ENCODE peak calls at places on chromosome 15, in eight cellular contexts. K, W, M, T, B, L, F and G are unnamed samples.

GRCh38 chr15:74373731-74374647 is 6.5 kb upstream of the CYP11A1 start:
- DNase-seq in K (peak; percentile 87), W (peak; percentile 93), M (peak; percentile 98), T (peak; percentile 94), B (peak; percentile 83), L (peak; percentile 96), F (peak; percentile 89), G (peak; percentile 100)

GRCh38 chr15:53534105-53534839 is 225.2 kb downstream of the WDR72 start:
- DNase-seq in K (no peak), W (no peak), M (no peak), T (no peak), B (no peak), L (no peak), F (peak; percentile 60), G (no peak)

GRCh38 chr15:69530234-69530633 is 77.6 kb downstream of the RPLP1 start:
- DNase-seq in K (no peak), W (no peak), M (no peak), T (no peak), B (no peak), L (no peak), F (no peak), G (peak; percentile 78)

GRCh38 chr15:90087454-90088154 is 14.7 kb downstream of the IDH2 start:
- DNase-seq in K (no peak), W (no peak), M (no peak), T (peak; percentile 56), B (peak; percentile 36), L (peak; percentile 88), F (peak; percentile 48), G (peak; percentile 66)

GRCh38 chr15:64096486-64097431 is 977 bp downstream of the SNX1 start:
- DNase-seq in K (no peak), W (no peak), M (no peak), T (no peak), B (no peak), L (no peak), F (peak; percentile 36), G (peak; percentile 64)

GRCh38 chr15:92899910-92900711 is at the start of gene CHD2:
- DNase-seq in K (peak; percentile 84), W (peak; percentile 65), M (no peak), T (peak; percentile 56), B (peak; percentile 91), L (peak; percentile 53), F (peak; percentile 86), G (peak; percentile 78)

GRCh38 chr15:76190767-76191538 is 120.3 kb downstream of the ETFA start:
- DNase-seq in K (peak; percentile 69), W (peak; percentile 43), M (peak; percentile 93), T (peak; percentile 65), B (peak; percentile 67), L (peak; percentile 83), F (peak; percentile 84), G (peak; percentile 97)

GRCh38 chr15:68366314-68366713 is 65.6 kb downstream of the ITGA11 start:
- DNase-seq in K (no peak), W (no peak), M (no peak), T (no peak), B (no peak), L (no peak), F (no peak), G (no peak)

GRCh38 chr15:68354923-68355322 is 77.0 kb downstream of the ITGA11 start:
- DNase-seq in K (peak; percentile 36), W (no peak), M (no peak), T (no peak), B (peak; percentile 11), L (no peak), F (peak; percentile 92), G (no peak)

GRCh38 chr15:71658036-71658435 is 152.3 kb upstream of the NR2E3 start:
- DNase-seq in K (no peak), W (no peak), M (peak; percentile 74), T (no peak), B (no peak), L (no peak), F (no peak), G (no peak)

GRCh38 chr15:76336254-76337046 is at the start of gene ISL2:
- DNase-seq in K (peak; percentile 82), W (peak; percentile 53), M (peak; percentile 97), T (no peak), B (peak; percentile 95), L (peak; percentile 37), F (peak; percentile 92), G (peak; percentile 100)

GRCh38 chr15:32123473-32123872 is 93.2 kb downstream of the CHRNA7 start:
- DNase-seq in K (no peak), W (no peak), M (no peak), T (no peak), B (no peak), L (no peak), F (no peak), G (no peak)

GRCh38 chr15:98425173-98425572 is 223.2 kb upstream of the IGF1R start:
- DNase-seq in K (no peak), W (no peak), M (no peak), T (no peak), B (no peak), L (no peak), F (no peak), G (no peak)

GRCh38 chr15:98083203-98083910 is 122.9 kb downstream of the ARRDC4 start:
- DNase-seq in K (no peak), W (no peak), M (no peak), T (no peak), B (no peak), L (no peak), F (no peak), G (no peak)

GRCh38 chr15:32852771-32853170 is 135.0 kb downstream of the GREM1 start:
- DNase-seq in K (no peak), W (no peak), M (no peak), T (no peak), B (peak; percentile 96), L (no peak), F (no peak), G (no peak)

GRCh38 chr15:71691700-71692417 is 118.5 kb upstream of the NR2E3 start:
- DNase-seq in K (no peak), W (no peak), M (peak; percentile 91), T (no peak), B (no peak), L (no peak), F (peak; percentile 86), G (no peak)

GRCh38 chr15:78671626-78672211 is 30.7 kb upstream of the CHRNB4 start:
- DNase-seq in K (peak; percentile 78), W (no peak), M (no peak), T (no peak), B (no peak), L (no peak), F (no peak), G (no peak)

GRCh38 chr15:65812467-65812866 is 20.4 kb upstream of the DENND4A start:
- DNase-seq in K (no peak), W (no peak), M (no peak), T (no peak), B (no peak), L (no peak), F (no peak), G (no peak)

GRCh38 chr15:39025331-39025730 is 460.7 kb upstream of the RASGRP1 start:
- DNase-seq in K (no peak), W (no peak), M (no peak), T (no peak), B (no peak), L (no peak), F (no peak), G (no peak)

GRCh38 chr15:69562097-69562496 is 109.5 kb downstream of the RPLP1 start:
- DNase-seq in K (no peak), W (no peak), M (no peak), T (no peak), B (no peak), L (no peak), F (no peak), G (no peak)

GRCh38 chr15:27853624-27854455 is 245.3 kb downstream of the OCA2 start:
- DNase-seq in K (no peak), W (no peak), M (peak; percentile 77), T (no peak), B (no peak), L (no peak), F (no peak), G (no peak)

GRCh38 chr15:78298983-78299301 is 467 bp downstream of the SKIC8 start:
- DNase-seq in K (no peak), W (no peak), M (no peak), T (no peak), B (no peak), L (no peak), F (no peak), G (no peak)

GRCh38 chr15:34292591-34292990 is 45.0 kb downstream of the SLC12A6 start:
- DNase-seq in K (no peak), W (no peak), M (no peak), T (no peak), B (no peak), L (no peak), F (no peak), G (no peak)

GRCh38 chr15:76177491-76178040 is 117.8 kb downstream of the TMEM266 start:
- DNase-seq in K (no peak), W (no peak), M (no peak), T (no peak), B (peak; percentile 20), L (no peak), F (peak; percentile 23), G (no peak)

GRCh38 chr15:40421246-40422157 is 15.9 kb downstream of the IVD start:
- DNase-seq in K (no peak), W (peak; percentile 69), M (no peak), T (peak; percentile 73), B (peak; percentile 37), L (peak; percentile 82), F (peak; percentile 82), G (peak; percentile 87)
- H3K4me3 ChIP-seq in K (no peak overlapping the region), W (no peak overlapping the region), M (no peak overlapping the region), T (no peak overlapping the region), B (peak overlapping the region; percentile 40), L (no peak overlapping the region), F (peak overlapping the region; percentile 36), G (no peak overlapping the region)

GRCh38 chr15:56732135-56732880 is 1.0 kb downstream of the ZNF280D start:
- DNase-seq in K (no peak), W (no peak), M (no peak), T (no peak), B (peak; percentile 11), L (no peak), F (no peak), G (no peak)
- H3K4me1 ChIP-seq in K (no peaks in the 10 kb centered on the region), W (peaks cover 27% of the 10 kb centered on the region), M (peaks cover 67% of the 10 kb centered on the region), T (peaks cover 9% of the 10 kb centered on the region), B (peaks cover 49% of the 10 kb centered on the region), L (peaks cover 35% of the 10 kb centered on the region), F (peaks cover 22% of the 10 kb centered on the region), G (peaks cover 32% of the 10 kb centered on the region)

GRCh38 chr15:25184356-25185155 is 229.8 kb downstream of the SNRPN start:
- DNase-seq in K (no peak), W (no peak), M (no peak), T (no peak), B (no peak), L (peak; percentile 6), F (no peak), G (no peak)
- H3K9me3 ChIP-seq in K (no peaks in the 10 kb centered on the region), W (no peaks in the 10 kb centered on the region), M (no peaks in the 10 kb centered on the region), T (peaks cover 23% of the 10 kb centered on the region), B (peaks cover 99% of the 10 kb centered on the region), L (no peaks in the 10 kb centered on the region), F (no peaks in the 10 kb centered on the region), G (peaks cover 2% of the 10 kb centered on the region)

DNA sequence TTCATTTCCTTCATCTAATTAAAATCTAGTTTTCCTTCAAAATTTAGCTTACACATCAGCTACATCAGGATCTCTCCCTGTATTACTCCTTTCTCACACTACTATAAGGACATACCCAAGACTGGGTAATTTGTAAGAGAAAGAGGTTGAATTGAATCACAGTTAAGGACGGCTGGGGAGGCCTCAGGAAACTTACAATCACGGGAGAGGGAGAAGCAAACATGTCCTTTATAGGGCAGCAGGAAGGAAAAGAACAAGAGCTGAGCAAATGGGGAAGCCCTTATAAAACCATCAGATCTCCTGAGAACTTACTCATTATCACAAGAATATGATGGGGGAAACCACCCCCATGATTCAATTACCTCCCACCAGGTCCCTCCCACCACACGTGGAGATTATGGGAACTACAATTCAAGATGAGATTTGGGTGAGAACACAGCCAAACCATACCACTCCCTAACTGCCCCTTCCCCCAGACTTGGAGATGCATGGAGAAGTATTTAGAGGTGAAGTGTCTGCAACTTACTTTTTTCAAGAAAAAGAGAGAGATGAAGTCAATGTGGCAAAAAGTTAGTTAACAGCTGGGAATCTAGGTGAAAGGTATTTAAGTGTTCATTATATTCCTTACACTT is 21.3 kb downstream of the PRTG start:
- DNase-seq in K (no peak), W (no peak), M (no peak), T (no peak), B (no peak), L (no peak), F (no peak), G (no peak)
- H3K4me3 ChIP-seq in K (no peak overlapping the region), W (no peak overlapping the region), M (no peak overlapping the region), T (no peak overlapping the region), B (no peak overlapping the region), L (no peak overlapping the region), F (no peak overlapping the region), G (no peak overlapping the region)